ENCODE peak calls at places on chromosomes 7 and 10, in seven cellular contexts. One of them, this sample, is unnamed.

GRCh38 chr10:48526371-48526821 is 78.5 kb downstream of the ARHGAP22 start:
- DNase-seq in GM23248: peak
- DNase-seq in fibroblast of pulmonary artery: peak
- DNase-seq in CD4-positive, alpha-beta memory T cell: no peak
- DNase-seq in naive thymus-derived CD4-positive, alpha-beta T cell: no peak
- DNase-seq in H4: peak
- DNase-seq in DMS153: no peak
- DNase-seq in this sample: peak

GRCh38 chr7:41702635-41703371 is at the start of gene INHBA:
- DNase-seq in GM23248: peak
- DNase-seq in fibroblast of pulmonary artery: peak
- DNase-seq in CD4-positive, alpha-beta memory T cell: no peak
- DNase-seq in naive thymus-derived CD4-positive, alpha-beta T cell: no peak
- DNase-seq in H4: peak
- DNase-seq in DMS153: no peak
- DNase-seq in this sample: no peak

GRCh38 chr10:77580500-77580899 is 57.1 kb downstream of the KCNMA1 start:
- DNase-seq in GM23248: no peak
- DNase-seq in fibroblast of pulmonary artery: no peak
- DNase-seq in CD4-positive, alpha-beta memory T cell: no peak
- DNase-seq in naive thymus-derived CD4-positive, alpha-beta T cell: no peak
- DNase-seq in H4: no peak
- DNase-seq in DMS153: no peak
- DNase-seq in this sample: no peak

GRCh38 chr7:73768661-73769480 is 1.2 kb downstream of the CLDN3 start:
- DNase-seq in GM23248: peak
- DNase-seq in fibroblast of pulmonary artery: no peak
- DNase-seq in CD4-positive, alpha-beta memory T cell: no peak
- DNase-seq in naive thymus-derived CD4-positive, alpha-beta T cell: no peak
- DNase-seq in H4: no peak
- DNase-seq in DMS153: peak
- DNase-seq in this sample: no peak

GRCh38 chr10:7245505-7245904 is 165.3 kb downstream of the SFMBT2 start:
- DNase-seq in GM23248: no peak
- DNase-seq in fibroblast of pulmonary artery: no peak
- DNase-seq in CD4-positive, alpha-beta memory T cell: no peak
- DNase-seq in naive thymus-derived CD4-positive, alpha-beta T cell: no peak
- DNase-seq in H4: no peak
- DNase-seq in DMS153: no peak
- DNase-seq in this sample: no peak

GRCh38 chr10:102410427-102411073 is 8.0 kb downstream of the PSD start:
- DNase-seq in GM23248: peak
- DNase-seq in fibroblast of pulmonary artery: no peak
- DNase-seq in CD4-positive, alpha-beta memory T cell: peak
- DNase-seq in naive thymus-derived CD4-positive, alpha-beta T cell: peak
- DNase-seq in H4: no peak
- DNase-seq in DMS153: no peak
- DNase-seq in this sample: no peak

GRCh38 chr10:127207081-127207480 is 10.7 kb upstream of the INSYN2A start:
- DNase-seq in GM23248: peak
- DNase-seq in fibroblast of pulmonary artery: peak
- DNase-seq in CD4-positive, alpha-beta memory T cell: no peak
- DNase-seq in naive thymus-derived CD4-positive, alpha-beta T cell: no peak
- DNase-seq in H4: no peak
- DNase-seq in DMS153: no peak
- DNase-seq in this sample: no peak

GRCh38 chr10:29026065-29026797 is 262.6 kb upstream of the LYZL1 start:
- DNase-seq in GM23248: no peak
- DNase-seq in fibroblast of pulmonary artery: no peak
- DNase-seq in CD4-positive, alpha-beta memory T cell: no peak
- DNase-seq in naive thymus-derived CD4-positive, alpha-beta T cell: no peak
- DNase-seq in H4: no peak
- DNase-seq in DMS153: no peak
- DNase-seq in this sample: no peak

GRCh38 chr10:113612154-113612553 is 51.7 kb downstream of the NRAP start:
- DNase-seq in GM23248: no peak
- DNase-seq in fibroblast of pulmonary artery: no peak
- DNase-seq in CD4-positive, alpha-beta memory T cell: no peak
- DNase-seq in naive thymus-derived CD4-positive, alpha-beta T cell: no peak
- DNase-seq in H4: no peak
- DNase-seq in DMS153: no peak
- DNase-seq in this sample: no peak

GRCh38 chr7:1058821-1059199 is 14.5 kb downstream of the GPR146 start:
- DNase-seq in GM23248: peak
- DNase-seq in fibroblast of pulmonary artery: no peak
- DNase-seq in CD4-positive, alpha-beta memory T cell: peak
- DNase-seq in naive thymus-derived CD4-positive, alpha-beta T cell: no peak
- DNase-seq in H4: no peak
- DNase-seq in DMS153: no peak
- DNase-seq in this sample: no peak

GRCh38 chr7:103487419-103487818 is 41.4 kb upstream of the SLC26A5 start:
- DNase-seq in GM23248: no peak
- DNase-seq in fibroblast of pulmonary artery: no peak
- DNase-seq in CD4-positive, alpha-beta memory T cell: no peak
- DNase-seq in naive thymus-derived CD4-positive, alpha-beta T cell: no peak
- DNase-seq in H4: no peak
- DNase-seq in DMS153: peak
- DNase-seq in this sample: no peak

GRCh38 chr7:7820939-7821338 is 102.5 kb upstream of the RPA3 start:
- DNase-seq in GM23248: peak
- DNase-seq in fibroblast of pulmonary artery: no peak
- DNase-seq in CD4-positive, alpha-beta memory T cell: no peak
- DNase-seq in naive thymus-derived CD4-positive, alpha-beta T cell: no peak
- DNase-seq in H4: no peak
- DNase-seq in DMS153: no peak
- DNase-seq in this sample: no peak

GRCh38 chr7:149494738-149495368 is 2.8 kb downstream of the ZNF746 start:
- DNase-seq in GM23248: peak
- DNase-seq in fibroblast of pulmonary artery: peak
- DNase-seq in CD4-positive, alpha-beta memory T cell: no peak
- DNase-seq in naive thymus-derived CD4-positive, alpha-beta T cell: no peak
- DNase-seq in H4: peak
- DNase-seq in DMS153: no peak
- DNase-seq in this sample: no peak

GRCh38 chr10:123766761-123767160 is 100.6 kb downstream of the GPR26 start:
- DNase-seq in GM23248: peak
- DNase-seq in fibroblast of pulmonary artery: no peak
- DNase-seq in CD4-positive, alpha-beta memory T cell: no peak
- DNase-seq in naive thymus-derived CD4-positive, alpha-beta T cell: no peak
- DNase-seq in H4: no peak
- DNase-seq in DMS153: no peak
- DNase-seq in this sample: no peak

GRCh38 chr7:97090761-97091353 is 26.6 kb upstream of the SDHAF3 start:
- DNase-seq in GM23248: no peak
- DNase-seq in fibroblast of pulmonary artery: no peak
- DNase-seq in CD4-positive, alpha-beta memory T cell: no peak
- DNase-seq in naive thymus-derived CD4-positive, alpha-beta T cell: no peak
- DNase-seq in H4: no peak
- DNase-seq in DMS153: no peak
- DNase-seq in this sample: no peak

GRCh38 chr7:38339953-38340819 is 66.8 kb upstream of the TARP start:
- DNase-seq in GM23248: no peak
- DNase-seq in fibroblast of pulmonary artery: no peak
- DNase-seq in CD4-positive, alpha-beta memory T cell: no peak
- DNase-seq in naive thymus-derived CD4-positive, alpha-beta T cell: no peak
- DNase-seq in H4: no peak
- DNase-seq in DMS153: no peak
- DNase-seq in this sample: no peak

GRCh38 chr10:43816351-43817321 is 168.0 kb upstream of the ZNF32 start:
- DNase-seq in GM23248: peak
- DNase-seq in fibroblast of pulmonary artery: peak
- DNase-seq in CD4-positive, alpha-beta memory T cell: peak
- DNase-seq in naive thymus-derived CD4-positive, alpha-beta T cell: peak
- DNase-seq in H4: peak
- DNase-seq in DMS153: no peak
- DNase-seq in this sample: no peak

This sample was measured in retinal pigment epithelial cell.